ENCODE peak calls at places on chromosomes 2 and 18, in five cellular contexts. Y is IMR-90, G is neuronal stem cell, F is mesendoderm, W is mesenchymal stem cell. N is an unnamed sample.
A peak's percentile ranks its signal among the peaks of the same experiment; 100 is the strongest.

GRCh38 chr2:201257941-201258665 is 2.2 kb upstream of the CASP8 start:
- DNase-seq in W (peak; percentile 89), F (peak; percentile 78), G (no peak), Y (peak; percentile 79), N (peak; percentile 67)

GRCh38 chr2:134406311-134406710 is 152.4 kb downstream of the MGAT5 start:
- DNase-seq in G (no peak), W (no peak), Y (no peak), F (no peak), N (no peak)

GRCh38 chr18:10791141-10791808 is 265.4 kb downstream of the NAPG start:
- DNase-seq in Y (peak; percentile 20), W (peak; percentile 9), G (no peak), F (no peak), N (no peak)

GRCh38 chr2:10883066-10883465 is 28.7 kb upstream of the KCNF1 start:
- DNase-seq in Y (no peak), F (no peak), W (no peak), G (no peak), N (no peak)

GRCh38 chr2:18001671-18002070 is 123.2 kb downstream of the KCNS3 start:
- DNase-seq in W (no peak), G (no peak), Y (no peak), F (no peak), N (no peak)

GRCh38 chr2:105771841-105772240 is 27.1 kb downstream of the NCK2 start:
- DNase-seq in W (peak; percentile 74), G (no peak), F (no peak), Y (no peak), N (no peak)

GRCh38 chr2:190482441-190482840 is 52.1 kb downstream of the NEMP2 start:
- DNase-seq in G (no peak), Y (peak; percentile 34), W (peak; percentile 46), F (no peak), N (peak; percentile 87)

GRCh38 chr18:36544036-36544725 is 246.7 kb downstream of the FHOD3 start:
- DNase-seq in W (no peak), G (no peak), F (no peak), Y (no peak), N (no peak)

GRCh38 chr2:158777077-158777476 is 18.0 kb upstream of the DAPL1 start:
- DNase-seq in F (no peak), G (no peak), W (peak; percentile 6), Y (no peak), N (no peak)

GRCh38 chr2:18519991-18520604 is 40.4 kb downstream of the RDH14 start:
- DNase-seq in F (no peak), Y (no peak), W (no peak), G (no peak), N (no peak)

DNA sequence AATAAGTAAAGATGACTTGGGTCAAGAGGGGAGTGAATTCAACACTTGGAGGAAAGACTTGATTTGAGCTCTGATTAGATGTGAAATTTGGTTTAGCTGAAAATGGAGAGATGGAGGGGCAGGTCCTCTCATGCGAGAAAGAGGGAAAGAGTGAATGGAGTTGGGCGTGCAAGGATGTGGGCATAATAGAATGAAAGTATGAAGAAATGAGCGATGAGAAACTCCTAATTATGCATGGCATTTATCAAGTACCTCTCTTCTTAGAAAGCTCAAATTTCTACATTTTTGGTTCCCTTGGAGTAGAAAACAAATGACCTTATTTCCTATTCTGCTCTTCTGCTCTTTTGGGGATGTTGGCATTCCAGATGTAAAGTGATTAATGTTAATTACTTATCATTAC is 161.5 kb downstream of the PHLPP1 start:
- DNase-seq in W (no peak), Y (no peak), G (peak; percentile 17), F (no peak), N (no peak)
- H3K4me1 ChIP-seq in W (peaks cover 7% of the 10 kb centered on the region), Y (peaks cover 13% of the 10 kb centered on the region), G (peaks cover 14% of the 10 kb centered on the region), F (peaks cover 5% of the 10 kb centered on the region), N (peaks cover 2% of the 10 kb centered on the region)

GRCh38 chr2:177808984-177809809 is 263.4 kb downstream of the PDE11A start:
- DNase-seq in Y (no peak), W (no peak), F (no peak), G (no peak), N (no peak)

DNA sequence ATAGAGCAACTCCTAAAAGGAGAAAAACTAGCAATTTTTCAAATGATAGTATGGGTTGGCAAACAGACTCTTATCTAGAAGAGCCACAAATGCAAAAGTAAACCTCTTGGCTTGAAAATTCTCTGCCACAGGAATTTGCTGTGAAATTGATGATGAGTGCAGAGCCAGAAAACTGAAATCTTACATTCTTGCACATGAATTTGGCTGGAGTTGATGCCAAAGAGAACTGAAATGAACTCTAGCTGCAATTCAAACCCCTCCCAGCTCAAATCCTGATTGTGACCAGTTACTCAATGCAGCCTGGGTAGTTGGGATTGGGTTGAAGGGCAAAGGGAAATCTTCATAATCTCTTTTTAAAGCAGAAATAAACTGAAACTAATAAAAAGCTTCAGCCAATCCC is 266.6 kb downstream of the PDE11A start:
- DNase-seq in W (no peak), Y (no peak), G (no peak), F (no peak), N (no peak)
- H3K4me3 ChIP-seq in W (no peak overlapping the region), Y (no peak overlapping the region), G (no peak overlapping the region), F (no peak overlapping the region), N (no peak overlapping the region)

DNA sequence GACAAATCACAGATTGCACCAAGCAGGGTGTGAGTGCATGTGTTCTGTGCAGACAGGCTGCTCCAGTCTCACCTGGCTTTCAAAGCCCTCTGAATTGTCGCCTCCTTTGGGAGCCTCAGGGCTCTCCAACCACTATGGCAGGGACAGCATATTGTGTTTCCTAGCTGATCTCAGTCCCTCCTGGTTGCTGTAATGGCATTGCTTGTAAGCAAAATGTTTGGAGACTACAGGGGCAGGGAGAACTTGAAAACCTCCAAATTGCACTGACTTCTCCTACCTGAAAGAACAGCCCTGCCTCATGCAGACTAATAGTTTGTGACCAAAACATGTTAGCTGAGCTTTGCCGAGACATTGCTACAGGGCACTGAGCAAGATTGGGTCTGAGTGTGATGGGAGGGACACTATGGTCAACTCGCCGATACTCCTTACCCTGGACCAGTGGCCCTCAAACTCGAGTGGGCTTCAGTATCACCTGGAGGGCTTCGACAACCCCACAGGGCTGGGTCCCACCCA is 96.9 kb downstream of the POLE4 start:
- DNase-seq in W (no peak), Y (no peak), F (peak; percentile 65), G (no peak), N (no peak)
- H3K23ac ChIP-seq in W (no peak overlapping the region), Y (no peak overlapping the region), F (peak overlapping the region; percentile 84), G (no peak overlapping the region), N (no peak overlapping the region)

DNA sequence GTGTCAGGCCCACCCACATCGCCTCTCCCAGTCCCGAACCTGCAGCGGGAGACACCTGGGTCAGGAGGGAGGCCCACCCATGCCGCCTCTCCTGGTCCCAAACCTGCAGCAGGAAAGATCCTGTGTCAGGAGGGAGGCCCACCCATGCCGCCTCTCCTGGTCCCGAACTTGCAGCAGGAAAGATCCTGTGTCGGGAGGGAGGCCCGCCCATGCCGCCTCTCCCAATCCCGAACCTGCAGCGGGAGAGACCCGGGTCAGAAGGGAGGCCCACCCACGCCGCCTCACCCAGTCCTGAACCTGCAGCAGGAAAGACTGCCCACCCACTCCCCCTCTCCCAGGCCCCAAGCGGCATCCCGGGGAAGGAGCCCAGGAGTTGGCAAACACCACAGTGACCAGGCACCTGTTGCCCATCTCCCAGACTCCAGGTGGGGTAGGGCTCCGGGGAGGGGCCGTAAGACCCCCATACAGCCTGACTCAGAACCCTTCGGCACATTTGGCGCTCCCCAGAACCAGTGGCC is 7.8 kb downstream of the SLC66A2 start:
- DNase-seq in W (no peak), F (no peak), Y (no peak), G (no peak), N (no peak)
- H3K4me1 ChIP-seq in W (peaks cover 18% of the 10 kb centered on the region), F (no peaks in the 10 kb centered on the region), Y (peaks cover 7% of the 10 kb centered on the region), G (no peaks in the 10 kb centered on the region), N (no peaks in the 10 kb centered on the region)

GRCh38 chr2:144583741-144584453 is 64.0 kb upstream of the ZEB2 start:
- DNase-seq in G (no peak), Y (peak; percentile 90), W (peak; percentile 38), F (no peak), N (peak; percentile 59)

GRCh38 chr2:144580521-144581153 is 60.7 kb upstream of the ZEB2 start:
- DNase-seq in F (peak; percentile 83), W (no peak), Y (no peak), G (peak; percentile 61), N (no peak)

GRCh38 chr2:144587306-144587705 is 67.4 kb upstream of the ZEB2 start:
- DNase-seq in Y (no peak), W (no peak), G (no peak), F (no peak), N (no peak)

GRCh38 chr2:144582651-144583361 is 62.9 kb upstream of the ZEB2 start:
- DNase-seq in Y (no peak), F (peak; percentile 27), G (no peak), W (no peak), N (no peak)

GRCh38 chr2:144583362-144583692 is 63.4 kb upstream of the ZEB2 start:
- DNase-seq in F (no peak), W (no peak), G (no peak), Y (no peak), N (no peak)
- H3K4me3 ChIP-seq in F (no peak overlapping the region), W (no peak overlapping the region), G (no peak overlapping the region), Y (no peak overlapping the region), N (no peak overlapping the region)

GRCh38 chr2:108555572-108555971 is 21.3 kb downstream of the LIMS1 start:
- DNase-seq in F (no peak), W (no peak), Y (no peak), G (no peak), N (no peak)
- H3K23ac ChIP-seq in F (no peak overlapping the region), W (peak overlapping the region; percentile 47), Y (no peak overlapping the region), G (peak overlapping the region; percentile 70), N (peak overlapping the region; percentile 29)

GRCh38 chr2:172582656-172583055 is 26.8 kb downstream of the PDK1 start:
- DNase-seq in G (no peak), W (no peak), F (no peak), Y (no peak), N (no peak)

GRCh38 chr2:172580544-172580943 is 24.7 kb downstream of the PDK1 start:
- DNase-seq in F (no peak), G (no peak), Y (no peak), W (no peak), N (no peak)

GRCh38 chr2:172578860-172579512 is 23.1 kb downstream of the PDK1 start:
- DNase-seq in F (peak; percentile 73), W (no peak), Y (no peak), G (no peak), N (no peak)

GRCh38 chr2:172574965-172575364 is 19.1 kb downstream of the PDK1 start:
- DNase-seq in F (no peak), Y (no peak), G (no peak), W (no peak), N (no peak)

GRCh38 chr2:172578054-172578453 is 22.2 kb downstream of the PDK1 start:
- DNase-seq in W (no peak), G (no peak), F (no peak), Y (peak; percentile 21), N (no peak)
- H3K4me1 ChIP-seq in W (no peaks in the 10 kb centered on the region), G (no peaks in the 10 kb centered on the region), F (no peaks in the 10 kb centered on the region), Y (no peaks in the 10 kb centered on the region), N (no peaks in the 10 kb centered on the region)

DNA sequence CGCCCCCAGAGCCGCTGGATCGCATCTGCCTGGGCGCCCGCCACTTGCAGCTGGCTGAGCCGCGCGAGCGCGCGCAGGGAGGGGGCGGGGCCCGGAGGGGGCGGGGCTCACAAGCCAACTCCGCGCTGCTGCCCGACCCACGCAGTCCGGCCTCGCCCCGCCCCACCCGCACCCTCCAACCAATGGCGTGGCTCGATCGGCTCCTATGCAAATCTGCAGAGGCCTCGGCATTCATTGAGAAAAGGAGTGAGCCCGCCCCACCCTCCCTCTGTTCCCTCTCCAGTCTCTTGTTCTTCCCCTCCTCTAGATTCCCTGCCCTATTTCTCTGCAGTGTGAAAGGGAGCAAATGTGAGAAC is at the start of gene ALK:
- DNase-seq in W (peak; percentile 48), Y (peak; percentile 59), G (peak; percentile 95), F (peak; percentile 98), N (peak; percentile 82)
- H3K4me3 ChIP-seq in W (peak within 1 kb of the TSS; percentile 25), Y (peak within 1 kb of the TSS; percentile 22), G (peak within 1 kb of the TSS; percentile 79), F (no peak within 1 kb of the TSS), N (peak within 1 kb of the TSS; percentile 62)